ENCODE peak calls at places on chromosome 12, in four cellular contexts. One of them, this sample, is unnamed.

GRCh38 chr12:9796346-9796745 is 30.9 kb upstream of the KLRF1 start:
- DNase-seq in GM12878: no peak
- DNase-seq in HepG2: no peak
- DNase-seq in K562: no peak
- DNase-seq in this sample: no peak

GRCh38 chr12:53102883-53103807 is at the start of gene SOAT2:
- DNase-seq in GM12878: peak
- DNase-seq in K562: no peak
- DNase-seq in HepG2: peak
- DNase-seq in this sample: no peak

GRCh38 chr12:132356686-132357622 is 27.6 kb upstream of the GALNT9 start:
- DNase-seq in GM12878: no peak
- DNase-seq in HepG2: no peak
- DNase-seq in K562: peak
- DNase-seq in this sample: no peak

GRCh38 chr12:124698998-124699305 is 131.5 kb upstream of the NCOR2 start:
- DNase-seq in K562: no peak
- DNase-seq in HepG2: no peak
- DNase-seq in GM12878: no peak
- DNase-seq in this sample: no peak

GRCh38 chr12:106428379-106428778 is 70.8 kb downstream of the POLR3B start:
- DNase-seq in GM12878: no peak
- DNase-seq in HepG2: no peak
- DNase-seq in K562: no peak
- DNase-seq in this sample: no peak

GRCh38 chr12:10031771-10032175 is 1.3 kb downstream of the CLEC9A start:
- DNase-seq in K562: no peak
- DNase-seq in GM12878: no peak
- DNase-seq in HepG2: no peak
- DNase-seq in this sample: no peak

GRCh38 chr12:106672308-106673085 is 89.7 kb downstream of the RFX4 start:
- DNase-seq in K562: no peak
- DNase-seq in HepG2: no peak
- DNase-seq in GM12878: no peak
- DNase-seq in this sample: no peak

GRCh38 chr12:55743967-55744931 is 1.3 kb downstream of the GDF11 start:
- DNase-seq in K562: peak
- DNase-seq in GM12878: no peak
- DNase-seq in HepG2: no peak
- DNase-seq in this sample: peak

GRCh38 chr12:79886917-79887519 is 47.9 kb downstream of the PPP1R12A start:
- DNase-seq in GM12878: peak
- DNase-seq in K562: peak
- DNase-seq in HepG2: peak
- DNase-seq in this sample: peak

GRCh38 chr12:111255261-111255660 is 113.6 kb downstream of the PHETA1 start:
- DNase-seq in K562: no peak
- DNase-seq in HepG2: no peak
- DNase-seq in GM12878: no peak
- DNase-seq in this sample: no peak

GRCh38 chr12:57176139-57176477 is 28.7 kb upstream of the LRP1-AS start:
- DNase-seq in K562: no peak
- DNase-seq in GM12878: no peak
- DNase-seq in HepG2: no peak
- DNase-seq in this sample: no peak

GRCh38 chr12:75705749-75706719 is 194.6 kb upstream of the KRR1 start:
- DNase-seq in HepG2: no peak
- DNase-seq in GM12878: no peak
- DNase-seq in K562: peak
- DNase-seq in this sample: peak

GRCh38 chr12:96427269-96427729 is 27.1 kb upstream of the CDK17 start:
- DNase-seq in GM12878: no peak
- DNase-seq in HepG2: peak
- DNase-seq in K562: no peak
- DNase-seq in this sample: peak

GRCh38 chr12:3307419-3307818 is 183.6 kb upstream of the PRMT8 start:
- DNase-seq in GM12878: no peak
- DNase-seq in HepG2: no peak
- DNase-seq in K562: no peak
- DNase-seq in this sample: peak

GRCh38 chr12:132178801-132179401 is 34.6 kb downstream of the NOC4L start:
- DNase-seq in HepG2: no peak
- DNase-seq in GM12878: no peak
- DNase-seq in K562: no peak
- DNase-seq in this sample: no peak

GRCh38 chr12:131831021-131831571 is 2.9 kb downstream of the MMP17 start:
- DNase-seq in GM12878: no peak
- DNase-seq in K562: no peak
- DNase-seq in HepG2: no peak
- DNase-seq in this sample: no peak

GRCh38 chr12:1744932-1745331 is 54.1 kb downstream of the ADIPOR2 start:
- DNase-seq in HepG2: peak
- DNase-seq in GM12878: no peak
- DNase-seq in K562: no peak
- DNase-seq in this sample: no peak

GRCh38 chr12:1791104-1791927 is 29.0 kb upstream of the LRTM2 start:
- DNase-seq in HepG2: peak
- DNase-seq in K562: peak
- DNase-seq in GM12878: peak
- DNase-seq in this sample: peak

GRCh38 chr12:1630827-1631591 is 2.0 kb downstream of the WNT5B start:
- DNase-seq in HepG2: peak
- DNase-seq in GM12878: no peak
- DNase-seq in K562: no peak
- DNase-seq in this sample: peak

GRCh38 chr12:28489256-28489655 is 299.0 kb downstream of the CCDC91 start:
- DNase-seq in K562: no peak
- DNase-seq in HepG2: no peak
- DNase-seq in GM12878: no peak
- DNase-seq in this sample: no peak

GRCh38 chr12:105212431-105212830 is 23.5 kb downstream of the APPL2 start:
- DNase-seq in GM12878: no peak
- DNase-seq in HepG2: no peak
- DNase-seq in K562: no peak
- DNase-seq in this sample: no peak
- TF ChIP-seq MXI1 in GM12878: no peak
- TF ChIP-seq MXI1 in HepG2: no peak
- TF ChIP-seq MXI1 in K562: no peak
- TF ChIP-seq MXI1 in this sample: no peak

GRCh38 chr12:121248611-121249010 is 38.7 kb downstream of the P2RX4 start:
- DNase-seq in HepG2: no peak
- DNase-seq in K562: no peak
- DNase-seq in GM12878: peak
- DNase-seq in this sample: no peak
- TF ChIP-seq JUND in HepG2: no peak
- TF ChIP-seq JUND in K562: no peak
- TF ChIP-seq JUND in GM12878: no peak
- TF ChIP-seq JUND in this sample: no peak

DNA sequence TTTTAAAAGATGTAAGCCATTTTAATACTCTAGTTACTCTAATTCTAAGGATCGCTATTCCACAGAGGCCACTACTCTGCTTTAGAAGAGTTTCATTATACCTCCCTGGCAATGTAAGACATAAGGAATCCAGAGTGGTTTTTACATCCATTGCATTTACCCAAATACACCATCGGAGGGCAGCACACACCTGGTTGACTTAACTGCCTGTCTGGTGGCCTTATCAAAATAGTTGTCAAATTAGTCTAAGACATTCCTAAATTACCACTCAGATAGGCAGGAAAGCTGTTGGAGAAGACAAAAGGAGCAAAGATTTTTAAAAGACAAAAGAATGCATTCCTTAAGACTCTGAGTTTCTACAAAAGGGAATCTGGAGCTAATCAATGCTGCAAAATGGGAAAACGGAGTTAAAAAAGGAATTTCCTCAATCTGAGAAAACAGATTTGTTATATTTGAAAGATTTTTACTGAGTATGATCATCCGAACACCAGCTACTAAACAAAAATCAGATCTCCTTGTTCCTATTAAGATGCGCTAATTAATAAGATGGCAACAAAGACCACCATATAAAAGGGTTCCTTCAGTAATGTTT is 33.8 kb upstream of the FGD4 start:
- DNase-seq in HepG2: peak
- DNase-seq in GM12878: peak
- DNase-seq in K562: peak
- DNase-seq in this sample: peak
- TF ChIP-seq CTCF in HepG2: peak
- TF ChIP-seq CTCF in GM12878: peak
- TF ChIP-seq CTCF in K562: peak
- TF ChIP-seq CTCF in this sample: peak

GRCh38 chr12:41361791-41362190 is 173.7 kb downstream of the PDZRN4 start:
- DNase-seq in HepG2: no peak
- DNase-seq in K562: no peak
- DNase-seq in GM12878: no peak
- DNase-seq in this sample: peak
- TF ChIP-seq MXI1 in HepG2: no peak
- TF ChIP-seq MXI1 in K562: no peak
- TF ChIP-seq MXI1 in GM12878: no peak
- TF ChIP-seq MXI1 in this sample: no peak

GRCh38 chr12:115294443-115295133 is 610.6 kb upstream of the TBX3 start:
- DNase-seq in K562: no peak
- DNase-seq in HepG2: no peak
- DNase-seq in GM12878: no peak
- DNase-seq in this sample: no peak
- TF ChIP-seq JUND in K562: no peak
- TF ChIP-seq JUND in HepG2: no peak
- TF ChIP-seq JUND in GM12878: no peak
- TF ChIP-seq JUND in this sample: no peak

GRCh38 chr12:100745378-100746071 is 49.1 kb upstream of the ANO4 start:
- DNase-seq in HepG2: no peak
- DNase-seq in GM12878: no peak
- DNase-seq in K562: no peak
- DNase-seq in this sample: no peak

GRCh38 chr12:100743060-100743459 is 51.5 kb upstream of the ANO4 start:
- DNase-seq in HepG2: no peak
- DNase-seq in K562: no peak
- DNase-seq in GM12878: no peak
- DNase-seq in this sample: no peak

GRCh38 chr12:100738086-100738485 is 56.5 kb upstream of the ANO4 start:
- DNase-seq in K562: no peak
- DNase-seq in HepG2: no peak
- DNase-seq in GM12878: no peak
- DNase-seq in this sample: no peak

GRCh38 chr12:100737168-100737567 is 57.4 kb upstream of the ANO4 start:
- DNase-seq in HepG2: no peak
- DNase-seq in K562: no peak
- DNase-seq in GM12878: no peak
- DNase-seq in this sample: no peak

GRCh38 chr12:100741084-100741711 is 53.4 kb upstream of the ANO4 start:
- DNase-seq in K562: peak
- DNase-seq in GM12878: no peak
- DNase-seq in HepG2: peak
- DNase-seq in this sample: peak
- TF ChIP-seq CTCF in K562: peak
- TF ChIP-seq CTCF in GM12878: peak
- TF ChIP-seq CTCF in HepG2: peak
- TF ChIP-seq CTCF in this sample: peak

DNA sequence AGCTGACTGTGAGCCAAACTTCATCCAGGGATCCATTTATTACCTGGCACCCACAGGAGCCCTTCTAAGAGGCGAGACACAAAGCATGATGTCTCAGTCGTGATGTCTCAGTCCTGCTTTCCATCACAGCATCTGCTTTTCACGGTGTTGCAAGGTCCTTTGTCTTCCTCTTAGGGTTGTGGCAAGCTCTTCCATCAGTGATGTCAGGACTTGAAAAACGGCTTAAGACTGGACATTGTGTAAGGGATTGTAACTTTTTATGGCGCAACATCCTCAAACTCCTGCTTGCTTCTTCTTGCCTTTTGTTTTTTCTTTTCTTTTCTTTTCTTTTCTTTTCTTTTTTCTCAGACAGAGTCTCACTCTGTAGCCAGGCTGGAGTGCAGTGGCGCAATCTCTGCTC is 586.5 kb upstream of the TMEM132C start:
- DNase-seq in HepG2: no peak
- DNase-seq in GM12878: no peak
- DNase-seq in K562: no peak
- DNase-seq in this sample: no peak
- TF ChIP-seq MXI1 in HepG2: no peak
- TF ChIP-seq MXI1 in GM12878: no peak
- TF ChIP-seq MXI1 in K562: no peak
- TF ChIP-seq MXI1 in this sample: no peak

DNA sequence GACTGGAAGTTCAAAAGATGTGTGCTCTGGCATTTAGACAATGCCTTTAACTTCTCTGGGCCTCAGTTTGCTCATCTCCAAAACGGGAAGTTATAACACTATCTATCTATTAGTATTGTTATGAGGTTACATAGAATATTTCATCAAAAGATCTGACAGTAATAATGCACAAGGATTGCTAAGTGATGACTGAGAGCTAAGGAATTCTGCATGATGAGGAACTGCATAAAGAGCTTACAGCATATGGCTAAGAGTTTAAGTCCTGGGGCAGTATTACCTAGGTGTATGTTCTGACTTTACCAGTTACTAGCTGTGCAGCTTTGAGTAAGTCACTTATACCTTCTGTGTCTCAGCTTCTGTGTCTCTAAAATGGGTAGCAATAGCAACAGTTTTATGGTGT is 160.1 kb upstream of the TMPO start:
- DNase-seq in HepG2: no peak
- DNase-seq in GM12878: no peak
- DNase-seq in K562: no peak
- DNase-seq in this sample: no peak
- TF ChIP-seq JUND in HepG2: no peak
- TF ChIP-seq JUND in GM12878: no peak
- TF ChIP-seq JUND in K562: no peak
- TF ChIP-seq JUND in this sample: peak

DNA sequence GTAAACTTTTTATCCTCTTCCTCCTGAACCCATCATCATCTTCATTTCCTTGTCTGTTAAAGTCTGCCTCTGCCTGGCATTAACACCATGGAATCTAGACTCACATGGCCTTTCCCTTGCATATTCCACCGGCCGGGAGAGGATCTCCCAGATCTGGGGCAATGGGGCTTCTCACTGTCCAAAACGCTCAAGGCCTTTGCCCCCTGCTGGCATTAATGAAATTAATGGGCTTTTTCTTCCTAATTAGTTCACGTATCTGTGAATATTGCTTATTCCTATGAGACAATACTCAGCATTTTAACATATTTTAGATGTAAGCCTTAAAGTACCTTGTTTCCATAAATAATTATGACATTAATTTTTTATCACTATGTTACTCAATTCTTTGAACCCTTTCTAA is 42.9 kb upstream of the CAPRIN2 start:
- DNase-seq in K562: no peak
- DNase-seq in GM12878: no peak
- DNase-seq in HepG2: no peak
- DNase-seq in this sample: no peak
- TF ChIP-seq CTCF in K562: no peak
- TF ChIP-seq CTCF in GM12878: no peak
- TF ChIP-seq CTCF in HepG2: no peak
- TF ChIP-seq CTCF in this sample: peak

This sample was measured in SK-N-SH.